ENCODE peak calls at places on chromosomes 5 and 9, in four cellular contexts. One of them, this sample, is unnamed.
A peak's percentile ranks its signal among the peaks of the same experiment; 100 is the strongest.

GRCh38 chr9:136311433-136312375 is 7.8 kb upstream of the CCDC187 start:
- DNase-seq in K562: peak; percentile 57
- DNase-seq in HepG2: peak; percentile 62
- DNase-seq in WTC11: no peak
- DNase-seq in this sample: no peak

GRCh38 chr5:158640581-158640980 is 459.1 kb downstream of the EBF1 start:
- DNase-seq in K562: no peak
- DNase-seq in HepG2: no peak
- DNase-seq in WTC11: no peak
- DNase-seq in this sample: no peak

GRCh38 chr5:76402251-76402879 is 720 bp upstream of the IQGAP2 start:
- DNase-seq in K562: peak; percentile 93
- DNase-seq in WTC11: peak; percentile 61
- DNase-seq in HepG2: peak; percentile 58
- DNase-seq in this sample: peak; percentile 64

GRCh38 chr9:130128251-130128650 is 44.0 kb upstream of the NCS1 start:
- DNase-seq in K562: no peak
- DNase-seq in HepG2: no peak
- DNase-seq in WTC11: no peak
- DNase-seq in this sample: no peak

GRCh38 chr5:36948041-36948440 is 71.5 kb downstream of the NIPBL start:
- DNase-seq in HepG2: no peak
- DNase-seq in K562: no peak
- DNase-seq in WTC11: no peak
- DNase-seq in this sample: no peak

GRCh38 chr5:143887302-143887638 is 75.3 kb downstream of the HMHB1 start:
- DNase-seq in WTC11: no peak
- DNase-seq in K562: no peak
- DNase-seq in HepG2: no peak
- DNase-seq in this sample: peak; percentile 63

GRCh38 chr5:77292026-77292757 is 81.7 kb downstream of the PDE8B start:
- DNase-seq in WTC11: no peak
- DNase-seq in HepG2: no peak
- DNase-seq in K562: no peak
- DNase-seq in this sample: no peak

GRCh38 chr5:154190652-154191304 is at the start of gene GALNT10:
- DNase-seq in WTC11: no peak
- DNase-seq in K562: peak; percentile 87
- DNase-seq in HepG2: peak; percentile 23
- DNase-seq in this sample: peak; percentile 95

GRCh38 chr5:56717253-56717987 is 97.9 kb upstream of the MAP3K1 start:
- DNase-seq in WTC11: no peak
- DNase-seq in HepG2: no peak
- DNase-seq in K562: no peak
- DNase-seq in this sample: no peak

GRCh38 chr5:132057498-132058255 is 2.8 kb upstream of the IL3 start:
- DNase-seq in K562: no peak
- DNase-seq in HepG2: no peak
- DNase-seq in WTC11: no peak
- DNase-seq in this sample: peak; percentile 2

GRCh38 chr9:107337676-107338590 is 54.9 kb downstream of the RAD23B start:
- DNase-seq in HepG2: no peak
- DNase-seq in WTC11: no peak
- DNase-seq in K562: no peak
- DNase-seq in this sample: no peak

GRCh38 chr9:130309689-130310455 is 44.3 kb downstream of the HMCN2 start:
- DNase-seq in HepG2: no peak
- DNase-seq in WTC11: no peak
- DNase-seq in K562: no peak
- DNase-seq in this sample: no peak

GRCh38 chr9:4725706-4726442 is 15.1 kb downstream of the AK3 start:
- DNase-seq in HepG2: no peak
- DNase-seq in K562: no peak
- DNase-seq in WTC11: no peak
- DNase-seq in this sample: no peak

GRCh38 chr5:76025069-76025468 is 58.1 kb upstream of the SV2C start:
- DNase-seq in WTC11: no peak
- DNase-seq in K562: no peak
- DNase-seq in HepG2: no peak
- DNase-seq in this sample: peak; percentile 63

GRCh38 chr5:90985341-90985740 is 397.8 kb downstream of the ARRDC3 start:
- DNase-seq in K562: no peak
- DNase-seq in HepG2: no peak
- DNase-seq in WTC11: no peak
- DNase-seq in this sample: no peak

GRCh38 chr9:120926397-120926928 is at the start of gene TRAF1:
- DNase-seq in WTC11: no peak
- DNase-seq in K562: no peak
- DNase-seq in HepG2: no peak
- DNase-seq in this sample: no peak

GRCh38 chr9:88436379-88436778 is 48.1 kb downstream of the SPIN1 start:
- DNase-seq in HepG2: no peak
- DNase-seq in WTC11: no peak
- DNase-seq in K562: no peak
- DNase-seq in this sample: no peak

GRCh38 chr9:70352802-70353201 is 61.7 kb downstream of the KLF9 start:
- DNase-seq in K562: peak; percentile 12
- DNase-seq in HepG2: no peak
- DNase-seq in WTC11: no peak
- DNase-seq in this sample: no peak

GRCh38 chr5:31078931-31079330 is 114.6 kb upstream of the CDH6 start:
- DNase-seq in K562: no peak
- DNase-seq in HepG2: no peak
- DNase-seq in WTC11: no peak
- DNase-seq in this sample: no peak

GRCh38 chr5:25694805-25695204 is 1050.0 kb upstream of the CDH10 start:
- DNase-seq in WTC11: no peak
- DNase-seq in K562: no peak
- DNase-seq in HepG2: no peak
- DNase-seq in this sample: no peak

GRCh38 chr5:124461857-124462423 is 284.5 kb downstream of the ZNF608 start:
- DNase-seq in K562: no peak
- DNase-seq in HepG2: no peak
- DNase-seq in WTC11: no peak
- DNase-seq in this sample: no peak

GRCh38 chr5:167207081-167207480 is 1084.4 kb upstream of the WWC1 start:
- DNase-seq in HepG2: no peak
- DNase-seq in K562: no peak
- DNase-seq in WTC11: no peak
- DNase-seq in this sample: no peak

GRCh38 chr9:136309101-136309801 is 5.4 kb upstream of the CCDC187 start:
- DNase-seq in HepG2: no peak
- DNase-seq in WTC11: no peak
- DNase-seq in K562: no peak
- DNase-seq in this sample: peak; percentile 61

GRCh38 chr9:131692612-131692976 is 47.3 kb downstream of the RAPGEF1 start:
- DNase-seq in WTC11: no peak
- DNase-seq in K562: no peak
- DNase-seq in HepG2: no peak
- DNase-seq in this sample: no peak

DNA sequence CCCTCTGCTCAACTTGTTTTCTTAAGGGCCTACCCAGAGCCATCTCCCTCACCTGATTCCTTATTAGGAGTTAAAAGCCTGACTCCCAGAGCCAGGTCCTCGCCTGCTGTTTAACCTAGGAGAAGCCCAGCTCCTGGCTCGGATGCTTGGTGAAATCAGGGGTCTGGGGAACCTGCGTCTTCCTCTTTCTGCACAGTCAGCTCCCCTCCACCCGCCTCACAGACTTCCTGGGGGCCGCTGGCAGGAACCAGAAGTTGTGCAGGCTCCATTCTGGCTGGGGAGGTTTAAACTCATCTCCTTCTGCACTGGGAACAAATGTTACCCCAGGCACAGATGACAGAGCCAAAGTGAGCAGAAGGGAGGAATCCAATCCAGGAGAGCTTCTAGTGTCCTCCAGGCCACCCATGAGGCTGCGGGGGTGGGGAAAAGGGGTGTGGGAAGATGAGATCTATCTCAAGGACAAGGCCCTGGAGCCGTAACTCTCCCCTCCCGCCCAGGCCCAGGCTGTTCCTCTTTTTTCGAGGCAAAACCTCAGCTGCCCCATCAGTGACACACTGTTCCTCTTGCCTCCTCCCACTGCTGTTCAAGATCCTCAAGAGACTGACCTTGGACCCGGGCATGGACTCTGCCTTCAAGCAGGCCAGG is 31.2 kb downstream of the KCNMB1 start:
- DNase-seq in K562: peak; percentile 58
- DNase-seq in HepG2: no peak
- DNase-seq in WTC11: no peak
- DNase-seq in this sample: no peak
- TF ChIP-seq FOXJ3 in K562: no peak
- TF ChIP-seq FOXJ3 in HepG2: no peak
- TF ChIP-seq FOXJ3 in WTC11: no peak
- TF ChIP-seq FOXJ3 in this sample: no peak

GRCh38 chr9:127049044-127049443 is 73.4 kb downstream of the ANGPTL2 start:
- DNase-seq in HepG2: no peak
- DNase-seq in WTC11: no peak
- DNase-seq in K562: no peak
- DNase-seq in this sample: no peak
- TF ChIP-seq FOXJ3 in HepG2: no peak
- TF ChIP-seq FOXJ3 in WTC11: no peak
- TF ChIP-seq FOXJ3 in K562: no peak
- TF ChIP-seq FOXJ3 in this sample: no peak

DNA sequence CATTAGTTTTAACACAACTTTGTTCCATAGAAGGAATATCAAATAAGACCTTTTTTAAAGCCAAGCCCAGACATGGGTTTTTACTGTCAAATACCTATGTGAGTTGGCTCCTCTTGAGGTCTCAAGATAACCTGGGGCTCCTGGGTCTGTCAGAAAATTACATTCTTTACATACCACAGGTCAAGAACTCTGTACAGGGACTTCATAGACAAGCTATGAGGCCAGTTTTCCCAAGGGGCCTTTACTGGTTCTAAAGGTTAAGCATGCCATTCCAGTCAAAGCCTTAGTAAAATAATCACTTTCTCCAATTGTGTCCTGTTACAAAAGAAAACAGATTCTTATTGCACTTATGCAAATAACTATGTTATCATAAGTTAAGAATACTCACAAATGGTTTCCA is 15.5 kb upstream of the SMC2 start:
- DNase-seq in K562: no peak
- DNase-seq in WTC11: no peak
- DNase-seq in HepG2: no peak
- DNase-seq in this sample: no peak
- TF ChIP-seq FOXJ3 in K562: no peak
- TF ChIP-seq FOXJ3 in WTC11: no peak
- TF ChIP-seq FOXJ3 in HepG2: no peak
- TF ChIP-seq FOXJ3 in this sample: no peak

DNA sequence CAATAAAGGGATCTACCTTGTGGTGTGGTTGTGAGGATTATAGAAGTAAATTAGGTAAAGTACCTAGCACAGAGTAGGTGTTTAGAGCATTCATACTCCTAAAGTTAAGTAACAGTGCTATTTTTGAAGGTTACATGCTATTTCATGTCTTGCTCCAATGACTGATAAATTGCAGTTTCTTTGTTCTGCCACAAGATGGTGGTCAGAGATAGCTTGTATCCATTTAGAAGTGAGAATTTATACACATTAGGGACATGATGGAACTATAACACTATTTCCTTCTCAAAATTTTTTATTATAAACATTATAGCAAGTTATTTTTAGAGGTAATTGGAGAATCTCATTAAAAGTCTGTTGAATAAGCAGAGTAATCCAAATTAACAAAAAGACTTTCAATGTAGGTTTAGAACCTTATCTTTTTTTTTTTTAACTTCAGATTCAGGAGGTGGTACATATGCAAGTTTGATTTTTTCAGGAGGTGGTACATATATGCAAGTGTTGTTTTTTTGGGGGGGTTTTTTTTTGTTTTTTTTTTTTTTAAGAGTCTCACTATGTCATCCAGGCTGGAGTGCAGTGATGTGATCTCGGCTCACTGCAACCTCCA is 17.1 kb downstream of the MTREX start:
- DNase-seq in K562: peak; percentile 22
- DNase-seq in WTC11: no peak
- DNase-seq in HepG2: peak; percentile 49
- DNase-seq in this sample: peak; percentile 22
- TF ChIP-seq FOXJ3 in K562: no peak
- TF ChIP-seq FOXJ3 in WTC11: no peak
- TF ChIP-seq FOXJ3 in HepG2: no peak
- TF ChIP-seq FOXJ3 in this sample: no peak